ENCODE peak calls at places on chromosome 22, in seven cellular contexts. D, A, U, X, B, G and C are unnamed samples.

GRCh38 chr22:44204937-44205712 is 24.4 kb downstream of the PARVG start:
- DNase-seq in U (no peak), A (no peak), G (no peak), D (no peak), X (no peak), B (no peak), C (no peak)

GRCh38 chr22:45441158-45441557 is 27.7 kb downstream of the RIBC2 start:
- DNase-seq in A (peak; percentile 78), D (peak; percentile 46), U (peak; percentile 66), G (peak; percentile 48), B (peak; percentile 44), X (no peak), C (peak; percentile 67)

GRCh38 chr22:43853328-43853931 is 8.9 kb downstream of the SULT4A1 start:
- DNase-seq in B (no peak), G (no peak), U (no peak), D (no peak), A (no peak), X (no peak), C (peak; percentile 22)

GRCh38 chr22:19879996-19880785 is 25.5 kb upstream of the GNB1L start:
- DNase-seq in G (no peak), U (no peak), X (no peak), B (no peak), A (no peak), D (no peak), C (no peak)

GRCh38 chr22:46661221-46661851 is 41.1 kb downstream of the GRAMD4 start:
- DNase-seq in G (peak; percentile 66), B (peak; percentile 86), D (peak; percentile 58), X (no peak), U (no peak), A (peak; percentile 32), C (peak; percentile 90)

GRCh38 chr22:21568207-21569075 is 927 bp downstream of the UBE2L3 start:
- DNase-seq in G (no peak), D (no peak), B (no peak), X (no peak), U (no peak), A (peak; percentile 74), C (no peak)

GRCh38 chr22:41231369-41231768 is 9.4 kb downstream of the CHADL start:
- DNase-seq in U (no peak), D (no peak), G (no peak), A (no peak), B (no peak), X (no peak), C (no peak)

GRCh38 chr22:24186352-24186740 is 5.1 kb downstream of the SUSD2 start:
- DNase-seq in X (no peak), G (no peak), A (no peak), U (no peak), B (no peak), D (no peak), C (no peak)

GRCh38 chr22:40418366-40419201 is 48.2 kb downstream of the SGSM3 start:
- DNase-seq in B (no peak), G (no peak), A (no peak), U (no peak), D (no peak), X (no peak), C (no peak)

GRCh38 chr22:37053310-37054077 is 2.0 kb downstream of the KCTD17 start:
- DNase-seq in A (peak; percentile 86), X (no peak), G (no peak), D (no peak), B (no peak), U (no peak), C (no peak)